ENCODE peak calls at places on chromosomes 7 and 10, in seven cellular contexts. M is ACHN; K is GM23248; G is NCI-H1105 treated with DMSO at 0.1 percent for 48 hours; J is NCI-H2171 treated with DMSO at 0.1 percent for 48 hours; U is NCI-H1092; P is stimulated activated CD4-positive, alpha-beta T cell treated with anti-CD3 and anti-CD28 coated beads, Interleukin-1b, Interleukin-23, amount 100 ng/mL, for 1 hour. F is an unnamed sample.

GRCh38 chr7:54833021-54833467 is 74.0 kb upstream of the SEC61G start:
- DNase-seq in M (peak; percentile 94), K (peak; percentile 49), G (no peak), J (no peak), U (peak; percentile 37), P (no peak), F (no peak)

GRCh38 chr10:33150146-33150545 is 184.3 kb downstream of the NRP1 start:
- DNase-seq in M (no peak), K (no peak), G (no peak), J (no peak), U (no peak), P (no peak), F (no peak)

GRCh38 chr10:125871341-125871740 is 9.8 kb downstream of the DHX32 start:
- DNase-seq in M (no peak), K (no peak), G (no peak), J (no peak), U (no peak), P (no peak), F (no peak)

GRCh38 chr7:44103941-44104879 is at the start of gene AEBP1:
- DNase-seq in M (no peak), K (peak; percentile 65), G (no peak), J (no peak), U (no peak), P (no peak), F (no peak)

GRCh38 chr7:108824840-108825540 is 255.3 kb downstream of the DNAJB9 start:
- DNase-seq in M (peak; percentile 77), K (peak; percentile 62), G (no peak), J (no peak), U (no peak), P (no peak), F (no peak)

GRCh38 chr10:78927257-78927995 is 141.3 kb upstream of the ZMIZ1 start:
- DNase-seq in M (no peak), K (no peak), G (no peak), J (no peak), U (no peak), P (no peak), F (no peak)

GRCh38 chr7:117124585-117125220 is 171.4 kb downstream of the ST7 start:
- DNase-seq in M (peak; percentile 100), K (peak; percentile 97), G (peak; percentile 60), J (no peak), U (no peak), P (no peak), F (no peak)

GRCh38 chr10:4270116-4270515 is 485.1 kb upstream of the KLF6 start:
- DNase-seq in M (no peak), K (peak; percentile 91), G (no peak), J (no peak), U (no peak), P (no peak), F (no peak)

GRCh38 chr7:136976504-136977251 is 108.2 kb downstream of the CHRM2 start:
- DNase-seq in M (no peak), K (peak; percentile 4), G (no peak), J (no peak), U (no peak), P (no peak), F (no peak)

GRCh38 chr7:121411597-121411979 is 15.5 kb upstream of the FAM3C start:
- DNase-seq in M (no peak), K (no peak), G (no peak), J (no peak), U (no peak), P (no peak), F (no peak)

GRCh38 chr10:105502076-105502475 is 861.0 kb downstream of the SORCS3 start:
- DNase-seq in M (no peak), K (no peak), G (no peak), J (no peak), U (no peak), P (no peak), F (no peak)

GRCh38 chr10:88642991-88643390 is 21.3 kb upstream of the LIPF start:
- DNase-seq in M (no peak), K (peak; percentile 69), G (no peak), J (no peak), U (no peak), P (no peak), F (no peak)

GRCh38 chr7:103573479-103574058 is 127.6 kb upstream of the SLC26A5 start:
- DNase-seq in M (peak; percentile 63), K (peak; percentile 41), G (peak; percentile 64), J (peak; percentile 73), U (peak; percentile 32), P (no peak), F (no peak)

GRCh38 chr10:32985781-32986350 is 27.8 kb upstream of the ITGB1 start:
- DNase-seq in M (peak; percentile 74), K (peak; percentile 94), G (no peak), J (no peak), U (no peak), P (no peak), F (no peak)

GRCh38 chr10:50349554-50349953 is 98.2 kb upstream of the ASAH2 start:
- DNase-seq in M (no peak), K (no peak), G (no peak), J (no peak), U (no peak), P (no peak), F (no peak)

GRCh38 chr10:130587718-130588117 is 451.5 kb downstream of the GLRX3 start:
- DNase-seq in M (no peak), K (no peak), G (no peak), J (no peak), U (no peak), P (no peak), F (no peak)

GRCh38 chr7:73700070-73700423 is 16.6 kb downstream of the BUD23 start:
- DNase-seq in M (no peak), K (no peak), G (no peak), J (peak; percentile 58), U (no peak), P (no peak), F (no peak)

GRCh38 chr10:80108576-80109239 is 23.8 kb upstream of the PLAC9 start:
- DNase-seq in M (no peak), K (peak; percentile 20), G (no peak), J (peak; percentile 78), U (no peak), P (no peak), F (no peak)

GRCh38 chr10:9024210-9024609 is 969.7 kb downstream of the GATA3 start:
- DNase-seq in M (no peak), K (no peak), G (no peak), J (no peak), U (no peak), P (no peak), F (no peak)

GRCh38 chr7:36949711-36950600 is 225.7 kb upstream of the AOAH start:
- DNase-seq in M (no peak), K (peak; percentile 14), G (no peak), J (peak; percentile 26), U (no peak), P (no peak), F (no peak)

GRCh38 chr10:99536400-99537254 is 3.9 kb downstream of the NKX2-3 start:
- DNase-seq in M (peak; percentile 12), K (no peak), G (no peak), J (no peak), U (no peak), P (no peak), F (no peak)

GRCh38 chr10:63099734-63100133 is 33.4 kb upstream of the NRBF2 start:
- DNase-seq in M (no peak), K (no peak), G (no peak), J (no peak), U (no peak), P (no peak), F (no peak)

GRCh38 chr7:41872951-41873350 is 170.1 kb upstream of the INHBA start:
- DNase-seq in M (no peak), K (peak; percentile 24), G (no peak), J (no peak), U (no peak), P (no peak), F (no peak)

F was measured in activated T-helper 1 cell treated with anti-CD3 and anti-CD28 coated beads, Interleukin-2, amount 50 U/mL, for 16 hours.